ENCODE peak calls at places on chromosomes 12 and 14, in eight cellular contexts. Q is Daoy; X is cardiac septum; S is GDM1; F is EL; E is frontal cortex; A is stimulated activated CD4-positive, alpha-beta T cell treated with anti-CD3 and anti-CD28 coated beads, Interleukin-1b, Interleukin-23, amount 100 ng/mL, for 24 hours; U is anterior cingulate cortex. C is an unnamed sample.

GRCh38 chr14:75660238-75660629 is 442 bp downstream of the ERG28 start:
- DNase-seq in Q (no peak), X (no peak), S (no peak), F (no peak), E (no peak), A (no peak), U (no peak), C (no peak)

GRCh38 chr14:36105401-36105800 is 71.1 kb downstream of the PTCSC3 start:
- DNase-seq in Q (peak), X (no peak), S (no peak), F (no peak), E (no peak), A (no peak), U (no peak), C (no peak)

GRCh38 chr12:7555752-7556151 is 52.2 kb upstream of the CD163 start:
- DNase-seq in Q (peak), X (no peak), S (no peak), F (peak), E (no peak), A (no peak), U (no peak), C (no peak)

GRCh38 chr14:105537580-105538474 is 11.4 kb downstream of the TMEM121 start:
- DNase-seq in Q (peak), X (no peak), S (no peak), F (peak), E (peak), A (peak), U (no peak), C (peak)

GRCh38 chr12:6767592-6768384 is 1.6 kb downstream of the PTMS start:
- DNase-seq in Q (peak), X (no peak), S (no peak), F (peak), E (no peak), A (no peak), U (peak), C (no peak)

GRCh38 chr14:61645247-61645646 is 50.1 kb upstream of the HIF1A start:
- DNase-seq in Q (no peak), X (no peak), S (no peak), F (no peak), E (no peak), A (no peak), U (no peak), C (no peak)

GRCh38 chr14:61460853-61461611 is 139.7 kb downstream of the PRKCH start:
- DNase-seq in Q (no peak), X (no peak), S (no peak), F (no peak), E (no peak), A (no peak), U (no peak), C (no peak)

GRCh38 chr14:54627718-54628345 is 60.9 kb downstream of the SAMD4A start:
- DNase-seq in Q (peak), X (peak), S (peak), F (peak), E (peak), A (no peak), U (no peak), C (no peak)

GRCh38 chr12:98352218-98352811 is 163.1 kb upstream of the TMPO start:
- DNase-seq in Q (peak), X (no peak), S (no peak), F (peak), E (no peak), A (no peak), U (no peak), C (no peak)

GRCh38 chr12:42482820-42483533 is 106.6 kb downstream of the PRICKLE1 start:
- DNase-seq in Q (peak), X (peak), S (peak), F (peak), E (peak), A (peak), U (peak), C (peak)

GRCh38 chr12:67727652-67728295 is 79.2 kb downstream of the DYRK2 start:
- DNase-seq in Q (no peak), X (no peak), S (no peak), F (no peak), E (no peak), A (no peak), U (no peak), C (no peak)